ENCODE peak calls at places on chromosomes 16 and 17, in four cellular contexts. L, X, H and O are unnamed samples.

GRCh38 chr16:17828012-17828411 is 357.3 kb upstream of the XYLT1 start:
- DNase-seq in L (no peak), X (no peak), H (no peak), O (no peak)

GRCh38 chr17:57335195-57335792 is 79.0 kb downstream of the MSI2 start:
- DNase-seq in L (no peak), X (no peak), H (no peak), O (no peak)

GRCh38 chr16:51982715-51983680 is 563.9 kb downstream of the TOX3 start:
- DNase-seq in L (peak; percentile 52), X (peak; percentile 67), H (no peak), O (peak; percentile 48)

GRCh38 chr16:65117701-65118448 is 4.0 kb downstream of the CDH11 start:
- DNase-seq in L (peak; percentile 71), X (peak; percentile 59), H (peak; percentile 2), O (peak; percentile 65)

GRCh38 chr16:86901483-86901882 is 323.1 kb downstream of the FOXL1 start:
- DNase-seq in L (no peak), X (no peak), H (no peak), O (no peak)

GRCh38 chr17:42016411-42016831 is 818 bp downstream of the DNAJC7 start:
- DNase-seq in L (no peak), X (no peak), H (no peak), O (peak; percentile 34)

GRCh38 chr17:68432086-68432864 is 25.0 kb downstream of the WIPI1 start:
- DNase-seq in L (no peak), X (no peak), H (no peak), O (no peak)

GRCh38 chr16:78633551-78633950 is 534.1 kb downstream of the WWOX start:
- DNase-seq in L (no peak), X (no peak), H (no peak), O (no peak)

GRCh38 chr16:49801290-49801689 is 54.6 kb downstream of the ZNF423 start:
- DNase-seq in L (no peak), X (no peak), H (no peak), O (no peak)

GRCh38 chr17:57861000-57861736 is 11.3 kb upstream of the MRPS23 start:
- DNase-seq in L (peak; percentile 64), X (peak; percentile 94), H (no peak), O (peak; percentile 70)

GRCh38 chr17:80850817-80851216 is 140.8 kb upstream of the CHMP6 start:
- DNase-seq in L (no peak), X (no peak), H (no peak), O (no peak)

GRCh38 chr16:68499011-68499410 is 40.1 kb upstream of the ZFP90 start:
- DNase-seq in L (no peak), X (no peak), H (no peak), O (peak; percentile 55)

GRCh38 chr17:31499771-31500554 is 108.5 kb downstream of the RAB11FIP4 start:
- DNase-seq in L (peak; percentile 58), X (peak; percentile 91), H (no peak), O (peak; percentile 81)

GRCh38 chr17:75549246-75550138 is 24.0 kb downstream of the LLGL2 start:
- DNase-seq in L (peak; percentile 86), X (peak; percentile 89), H (no peak), O (no peak)

GRCh38 chr16:49189286-49189685 is 92.4 kb downstream of the CBLN1 start:
- DNase-seq in L (peak; percentile 4), X (no peak), H (no peak), O (peak; percentile 32)

GRCh38 chr17:4807534-4808377 is 804 bp downstream of the PLD2 start:
- DNase-seq in L (no peak), X (no peak), H (no peak), O (peak; percentile 70)

GRCh38 chr17:78225088-78225865 is 6.2 kb upstream of the TMEM235 start:
- DNase-seq in L (no peak), X (no peak), H (no peak), O (peak; percentile 74)

GRCh38 chr16:76913046-76913445 is 277.9 kb upstream of the MON1B start:
- DNase-seq in L (no peak), X (no peak), H (no peak), O (no peak)

GRCh38 chr17:36592711-36593321 is 1.1 kb downstream of the DHRS11 start:
- DNase-seq in L (no peak), X (peak; percentile 41), H (no peak), O (no peak)

GRCh38 chr17:36506831-36507230 is 20.4 kb downstream of the ZNHIT3 start:
- DNase-seq in L (no peak), X (no peak), H (no peak), O (no peak)

GRCh38 chr17:12789075-12789975 is at the start of gene ARHGAP44:
- DNase-seq in L (peak; percentile 86), X (peak; percentile 40), H (no peak), O (peak; percentile 82)

GRCh38 chr17:8109669-8110455 is 8.5 kb downstream of the ALOXE3 start:
- DNase-seq in L (peak; percentile 92), X (no peak), H (no peak), O (peak; percentile 84)

GRCh38 chr17:73798111-73798748 is 154.0 kb upstream of the SDK2 start:
- DNase-seq in L (no peak), X (peak; percentile 100), H (no peak), O (no peak)

GRCh38 chr17:10737786-10738185 is 8.0 kb upstream of the TMEM220 start:
- DNase-seq in L (peak; percentile 13), X (no peak), H (no peak), O (no peak)

GRCh38 chr16:560221-560700 is at the start of gene PRR35:
- DNase-seq in L (no peak), X (no peak), H (no peak), O (peak; percentile 64)

GRCh38 chr17:48510761-48511604 is 19.8 kb downstream of the HOXB1 start:
- DNase-seq in L (no peak), X (no peak), H (peak; percentile 73), O (no peak)

GRCh38 chr17:81404557-81405165 is 9.4 kb downstream of the BAHCC1 start:
- DNase-seq in L (no peak), X (no peak), H (no peak), O (no peak)

GRCh38 chr17:71329310-71330098 is 791.3 kb upstream of the SOX9 start:
- DNase-seq in L (no peak), X (no peak), H (no peak), O (no peak)

GRCh38 chr17:81238490-81238814 is 403 bp downstream of the TEPSIN start:
- DNase-seq in L (no peak), X (no peak), H (no peak), O (no peak)

GRCh38 chr16:622920-623280 is 7.9 kb upstream of the WFIKKN1 start:
- DNase-seq in L (no peak), X (no peak), H (no peak), O (no peak)

GRCh38 chr16:54175169-54175551 is 111.4 kb downstream of the IRX3 start:
- DNase-seq in L (no peak), X (no peak), H (no peak), O (no peak)

GRCh38 chr17:65394811-65395472 is 166.5 kb downstream of the AXIN2 start:
- DNase-seq in L (no peak), X (no peak), H (no peak), O (no peak)

GRCh38 chr17:78664476-78665384 is 87.5 kb upstream of the DNAH17 start:
- DNase-seq in L (no peak), X (peak; percentile 71), H (no peak), O (no peak)

GRCh38 chr17:6244796-6245195 is 174.6 kb downstream of the WSCD1 start:
- DNase-seq in L (no peak), X (no peak), H (no peak), O (no peak)

GRCh38 chr17:3888343-3889171 is 4.3 kb downstream of the CAMKK1 start:
- DNase-seq in L (peak; percentile 70), X (no peak), H (no peak), O (no peak)

GRCh38 chr17:78142113-78142861 is 3.9 kb upstream of the C17orf99 start:
- DNase-seq in L (no peak), X (peak; percentile 65), H (no peak), O (no peak)

GRCh38 chr16:81014672-81015071 is 7.7 kb downstream of the CENPN start:
- DNase-seq in L (no peak), X (no peak), H (no peak), O (no peak)

GRCh38 chr16:81012974-81013373 is 6.0 kb downstream of the CENPN start:
- DNase-seq in L (no peak), X (no peak), H (no peak), O (no peak)

DNA sequence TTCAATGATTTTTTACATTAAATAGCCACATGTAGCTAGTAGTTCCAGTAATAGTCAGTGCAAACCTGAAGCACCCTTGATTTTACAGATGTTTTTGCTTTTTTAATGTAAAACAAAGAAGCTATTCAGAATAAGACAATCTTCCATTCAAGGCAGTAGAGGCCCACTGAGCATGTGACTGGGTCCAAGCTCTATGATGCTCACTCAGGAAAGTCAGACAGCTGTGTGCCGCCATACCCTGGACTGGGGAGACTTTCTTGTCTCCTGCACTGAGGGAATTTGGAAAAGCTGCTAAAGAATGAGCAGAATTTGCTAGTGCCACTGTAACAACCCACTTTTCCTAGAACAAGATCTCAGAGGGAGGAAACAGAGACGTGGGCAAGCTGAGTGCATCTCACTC is 11.5 kb downstream of the CENPN start:
- DNase-seq in L (no peak), X (no peak), H (no peak), O (no peak)
- TF ChIP-seq POLR2AphosphoS5 in L (no peak), X (no peak), H (no peak), O (no peak)

GRCh38 chr17:17186051-17186450 is 20.1 kb downstream of the PLD6 start:
- DNase-seq in L (no peak), X (no peak), H (no peak), O (no peak)
- TF ChIP-seq TCF12 in L (no peak), X (no peak), H (no peak), O (no peak)

GRCh38 chr16:66872927-66873684 is 7.2 kb upstream of the PDP2 start:
- DNase-seq in L (peak; percentile 92), X (peak; percentile 77), H (peak; percentile 95), O (peak; percentile 89)
- TF ChIP-seq POLR2AphosphoS5 in L (no peak), X (no peak), H (no peak), O (peak; percentile 43)

DNA sequence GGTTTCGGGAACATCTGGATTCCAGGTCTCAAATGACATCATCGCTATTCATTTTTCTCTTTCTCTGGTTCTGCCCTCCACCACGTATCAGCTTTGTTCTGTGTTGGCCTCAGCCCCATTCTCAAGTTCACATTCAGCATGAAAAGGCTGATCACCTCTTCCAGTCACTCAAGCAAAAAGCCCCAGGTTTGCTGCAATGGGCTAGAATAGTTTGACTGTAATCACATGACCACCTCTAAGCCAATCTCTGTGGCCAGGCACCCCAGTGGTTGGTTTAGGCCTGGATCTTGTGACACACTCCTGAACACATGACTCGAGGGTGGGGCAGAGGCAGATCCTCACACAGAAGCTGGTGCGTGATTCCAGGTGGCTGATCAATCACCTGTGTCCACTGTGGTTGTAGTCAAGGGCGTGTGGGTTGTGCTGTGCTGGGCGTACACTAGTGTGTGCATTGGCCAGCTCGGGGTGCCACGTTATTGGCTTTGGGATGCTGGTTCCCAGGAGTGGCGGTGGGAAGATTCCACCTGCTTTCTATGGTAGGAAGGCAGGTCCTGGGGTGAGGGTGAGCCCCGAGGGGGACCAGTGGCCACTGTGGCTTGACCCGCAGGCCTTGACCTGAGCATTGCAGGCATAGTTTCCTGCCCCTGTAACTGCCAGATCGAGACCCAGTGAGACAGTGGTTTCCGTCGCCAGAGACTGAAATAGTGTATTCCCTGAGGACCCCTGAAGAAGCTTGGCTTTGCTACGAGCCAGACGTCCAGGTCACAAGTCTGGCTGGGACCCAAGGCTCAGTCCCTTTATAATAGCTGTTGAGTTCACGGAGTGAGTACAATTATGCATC is 12.0 kb downstream of the EEF2K start:
- DNase-seq in L (no peak), X (no peak), H (peak; percentile 83), O (no peak)
- TF ChIP-seq TCF12 in L (no peak), X (no peak), H (no peak), O (no peak)

GRCh38 chr17:18267366-18267765 is 6.9 kb downstream of the MIEF2 start:
- DNase-seq in L (no peak), X (no peak), H (no peak), O (no peak)
- TF ChIP-seq POLR2AphosphoS5 in L (peak; percentile 9), X (no peak), H (no peak), O (no peak)

GRCh38 chr17:63686138-63686685 is 13.7 kb downstream of the LIMD2 start:
- DNase-seq in L (no peak), X (no peak), H (no peak), O (no peak)
- TF ChIP-seq TCF12 in L (no peak), X (no peak), H (no peak), O (no peak)